ENCODE peak calls at places on chromosome 1, in seven cellular contexts. H, Q, L, V, E, M and P are unnamed samples.

GRCh38 chr1:186799689-186800054 is 29.1 kb upstream of the PLA2G4A start:
- DNase-seq in V (no peak), H (no peak), M (no peak), L (no peak), E (no peak), Q (no peak), P (no peak)

GRCh38 chr1:205934788-205935187 is 8.5 kb downstream of the SLC26A9 start:
- DNase-seq in E (no peak), H (no peak), V (no peak), M (no peak), L (no peak), Q (no peak), P (no peak)

GRCh38 chr1:14980801-14981200 is 172.7 kb upstream of the TMEM51 start:
- DNase-seq in M (no peak), H (no peak), E (no peak), L (no peak), V (no peak), Q (no peak), P (no peak)

GRCh38 chr1:226097866-226098625 is 35.5 kb downstream of the H3-3A start:
- DNase-seq in L (no peak), V (no peak), M (no peak), H (no peak), E (no peak), Q (no peak), P (no peak)

GRCh38 chr1:59502009-59502691 is 205.3 kb downstream of the FGGY start:
- DNase-seq in V (no peak), Q (no peak), L (no peak), E (peak), H (no peak), M (no peak), P (no peak)

GRCh38 chr1:223009421-223009820 is 133.6 kb downstream of the TLR5 start:
- DNase-seq in E (no peak), M (no peak), Q (no peak), H (no peak), L (no peak), V (no peak), P (no peak)

GRCh38 chr1:180168786-180169640 is 14.3 kb downstream of the QSOX1 start:
- DNase-seq in E (no peak), Q (peak), H (no peak), M (no peak), L (no peak), V (no peak), P (no peak)

GRCh38 chr1:15584489-15585363 is at the start of gene AGMAT:
- DNase-seq in M (peak), L (no peak), E (no peak), Q (peak), H (peak), V (peak), P (peak)

GRCh38 chr1:21534674-21535378 is 25.6 kb downstream of the ALPL start:
- DNase-seq in L (no peak), V (no peak), M (no peak), E (no peak), Q (peak), H (peak), P (no peak)